ENCODE peak calls at places on chromosomes 6 and 20, in eight cellular contexts. G, C, O, K, R, S, B and N are unnamed samples.

GRCh38 chr20:61661583-61661982 is 404.1 kb downstream of the TAF4 start:
- DNase-seq in G (no peak), C (no peak), O (no peak), K (no peak), R (no peak), S (no peak), B (no peak), N (no peak)

GRCh38 chr6:63464060-63464459 is 108.2 kb upstream of the LOC128125822 start:
- DNase-seq in G (no peak), C (no peak), O (no peak), K (no peak), R (no peak), S (no peak), B (no peak), N (no peak)

GRCh38 chr6:8462169-8462568 is 26.8 kb upstream of the SLC35B3 start:
- DNase-seq in G (no peak), C (no peak), O (no peak), K (no peak), R (no peak), S (no peak), B (no peak), N (no peak)

GRCh38 chr20:1469925-1470571 is 3.4 kb upstream of the NSFL1C start:
- DNase-seq in G (peak; percentile 97), C (peak; percentile 99), O (peak; percentile 100), K (peak; percentile 98), R (peak; percentile 85), S (peak; percentile 95), B (peak; percentile 98), N (peak; percentile 92)

GRCh38 chr6:104118274-104118673 is 741.4 kb downstream of the HACE1 start:
- DNase-seq in G (peak; percentile 54), C (peak; percentile 53), O (no peak), K (no peak), R (no peak), S (no peak), B (no peak), N (peak; percentile 7)

GRCh38 chr6:27684264-27685211 is 211.6 kb upstream of the ZNF184 start:
- DNase-seq in G (peak; percentile 65), C (peak; percentile 74), O (peak; percentile 76), K (peak; percentile 93), R (no peak), S (peak; percentile 44), B (no peak), N (peak; percentile 62)

GRCh38 chr6:21438237-21438985 is 155.1 kb upstream of the SOX4 start:
- DNase-seq in G (no peak), C (no peak), O (no peak), K (no peak), R (no peak), S (no peak), B (no peak), N (no peak)

GRCh38 chr20:45038747-45039469 is 62.0 kb downstream of the KCNS1 start:
- DNase-seq in G (no peak), C (peak; percentile 41), O (no peak), K (no peak), R (no peak), S (no peak), B (no peak), N (no peak)

GRCh38 chr6:33251390-33252012 is 20.2 kb downstream of the VPS52 start:
- DNase-seq in G (no peak), C (no peak), O (peak; percentile 10), K (no peak), R (no peak), S (no peak), B (no peak), N (no peak)

GRCh38 chr6:33250731-33251130 is 20.9 kb downstream of the VPS52 start:
- DNase-seq in G (no peak), C (no peak), O (no peak), K (no peak), R (peak; percentile 64), S (no peak), B (no peak), N (no peak)

GRCh38 chr6:33248643-33248931 is 23.1 kb downstream of the VPS52 start:
- DNase-seq in G (peak; percentile 47), C (peak; percentile 51), O (no peak), K (no peak), R (no peak), S (no peak), B (no peak), N (peak; percentile 19)

GRCh38 chr6:33248932-33249731 is 22.5 kb downstream of the VPS52 start:
- DNase-seq in G (peak; percentile 100), C (peak; percentile 99), O (peak; percentile 99), K (peak; percentile 97), R (peak; percentile 98), S (peak; percentile 98), B (peak; percentile 98), N (peak; percentile 98)

GRCh38 chr6:33249732-33250625 is 21.7 kb downstream of the VPS52 start:
- DNase-seq in G (peak; percentile 88), C (peak; percentile 62), O (peak; percentile 88), K (no peak), R (peak; percentile 78), S (no peak), B (no peak), N (peak; percentile 36)
- H3K4me3 ChIP-seq in G (peak overlapping the region; percentile 64), C (peak overlapping the region; percentile 78), O (peak overlapping the region; percentile 64), K (peak overlapping the region; percentile 68), R (peak overlapping the region; percentile 51), S (peak overlapping the region; percentile 26), B (peak overlapping the region; percentile 80), N (peak overlapping the region; percentile 65)

GRCh38 chr6:169489642-169490408 is 212.0 kb downstream of the WDR27 start:
- DNase-seq in G (peak; percentile 36), C (no peak), O (no peak), K (no peak), R (no peak), S (no peak), B (no peak), N (no peak)
- TF ChIP-seq CTCF in G (peak; percentile 2), C (no peak), O (no peak), K (no peak), R (no peak), S (no peak), B (no peak), N (no peak)

DNA sequence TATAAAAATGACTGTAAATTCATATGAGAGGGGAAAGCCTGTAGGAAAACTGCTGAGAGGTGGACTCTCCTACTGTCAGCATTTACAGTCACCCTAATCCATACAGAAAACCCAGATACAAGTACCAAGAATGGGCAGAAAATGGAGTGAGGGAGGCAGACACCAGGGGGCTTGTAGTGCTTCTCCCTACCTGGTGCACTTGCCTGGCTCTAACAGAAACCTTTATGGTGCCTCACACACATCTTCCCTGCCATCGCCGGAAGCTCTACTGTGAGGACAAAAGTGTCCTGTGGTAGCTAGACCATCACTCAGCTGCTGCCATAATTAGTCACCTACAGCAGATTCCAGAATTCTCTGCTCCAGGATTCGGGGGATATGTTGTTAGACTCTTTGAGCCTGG is 441.3 kb downstream of the TFAP2B start:
- DNase-seq in G (no peak), C (no peak), O (no peak), K (no peak), R (no peak), S (no peak), B (no peak), N (no peak)
- H3K4me3 ChIP-seq in G (no peak overlapping the region), C (no peak overlapping the region), O (no peak overlapping the region), K (no peak overlapping the region), R (no peak overlapping the region), S (no peak overlapping the region), B (no peak overlapping the region), N (no peak overlapping the region)

GRCh38 chr6:6620752-6621151 is 32.2 kb downstream of the LY86 start:
- DNase-seq in G (no peak), C (no peak), O (no peak), K (no peak), R (no peak), S (no peak), B (no peak), N (no peak)
- TF ChIP-seq CTCF in G (no peak), C (no peak), O (no peak), K (no peak), R (no peak), S (no peak), B (no peak), N (no peak)

DNA sequence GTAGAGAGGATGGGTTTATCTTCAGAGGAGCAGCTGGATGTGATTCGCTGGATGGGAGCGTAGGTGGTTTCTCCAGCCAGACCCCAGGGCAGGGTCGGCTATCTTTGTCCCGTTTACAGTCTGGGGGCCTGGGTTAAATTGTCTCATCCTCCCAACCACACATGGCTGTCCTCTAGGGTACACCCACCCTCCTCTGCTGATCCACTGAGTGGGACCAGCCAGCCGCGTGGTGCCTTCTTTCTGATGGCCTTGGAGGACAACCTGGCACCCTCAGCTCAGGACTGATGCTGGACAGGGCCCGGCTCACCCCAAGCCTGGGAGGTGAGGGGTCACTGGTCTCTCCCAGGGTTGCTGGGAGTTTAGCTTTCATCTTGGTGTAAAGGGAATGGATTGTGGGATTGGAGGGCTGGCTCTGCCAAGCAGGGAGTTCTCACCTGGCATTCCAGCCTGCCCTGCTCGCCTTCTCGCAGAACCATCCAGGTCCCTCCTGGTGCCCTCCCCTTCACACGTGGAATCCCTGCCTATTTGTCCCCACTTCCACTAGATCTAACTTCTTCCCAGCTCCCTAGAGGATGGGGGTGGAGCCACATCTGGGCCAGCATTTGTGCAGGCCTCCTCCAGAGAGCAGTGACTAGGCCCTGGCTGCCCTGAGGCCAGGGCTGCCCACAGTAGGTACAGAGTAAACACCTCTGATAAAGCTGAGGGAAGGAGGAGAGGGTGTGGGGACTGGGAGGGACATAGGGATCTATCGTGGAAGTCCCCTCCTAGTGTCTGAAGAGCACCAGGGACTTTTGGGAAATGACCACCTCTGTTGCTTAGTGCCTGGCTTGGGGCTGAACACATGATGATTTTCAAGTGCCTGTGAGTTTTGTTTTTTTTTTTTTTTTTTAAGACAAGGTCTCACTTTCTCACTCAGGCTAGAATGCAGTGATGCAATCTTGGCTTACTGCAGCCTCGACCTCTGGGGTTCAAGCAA is 1.6 kb downstream of the ITPR3 start:
- DNase-seq in G (peak; percentile 53), C (peak; percentile 56), O (no peak), K (no peak), R (no peak), S (no peak), B (no peak), N (no peak)
- H3K4me3 ChIP-seq in G (peak overlapping the region; percentile 74), C (peak overlapping the region; percentile 64), O (no peak overlapping the region), K (peak overlapping the region; percentile 80), R (peak overlapping the region; percentile 77), S (no peak overlapping the region), B (no peak overlapping the region), N (peak overlapping the region; percentile 67)

GRCh38 chr20:22352019-22352418 is 232.4 kb downstream of the FOXA2 start:
- DNase-seq in G (no peak), C (no peak), O (no peak), K (no peak), R (no peak), S (no peak), B (no peak), N (no peak)
- TF ChIP-seq CTCF in G (no peak), C (no peak), O (no peak), K (no peak), R (no peak), S (no peak), B (no peak), N (no peak)

GRCh38 chr20:53829706-53830521 is 236.3 kb upstream of the ZNF217 start:
- DNase-seq in G (peak; percentile 34), C (peak; percentile 74), O (peak; percentile 51), K (peak; percentile 48), R (no peak), S (no peak), B (no peak), N (peak; percentile 39)
- H3K4me3 ChIP-seq in G (peak overlapping the region; percentile 26), C (peak overlapping the region; percentile 7), O (peak overlapping the region; percentile 45), K (peak overlapping the region; percentile 23), R (peak overlapping the region; percentile 21), S (no peak overlapping the region), B (peak overlapping the region; percentile 27), N (peak overlapping the region; percentile 27)

GRCh38 chr6:130365166-130366010 is 429 bp upstream of the TMEM200A start:
- DNase-seq in G (peak; percentile 63), C (peak; percentile 76), O (peak; percentile 70), K (peak; percentile 12), R (peak; percentile 83), S (peak; percentile 37), B (peak; percentile 48), N (no peak)
- TF ChIP-seq CTCF in G (peak; percentile 90), C (peak; percentile 96), O (peak; percentile 85), K (peak; percentile 49), R (no peak), S (peak; percentile 38), B (peak; percentile 90), N (peak; percentile 88)